ENCODE peak calls at places on chromosome 2, in four cellular contexts. L, Y, I and P are unnamed samples.

GRCh38 chr2:127107622-127107999 is 657 bp upstream of the BIN1 start:
- DNase-seq in L (peak), Y (peak), I (peak), P (no peak)

GRCh38 chr2:121334581-121335293 is 49.7 kb upstream of the TFCP2L1 start:
- DNase-seq in L (no peak), Y (no peak), I (peak), P (no peak)

GRCh38 chr2:191150121-191150450 is 708 bp downstream of the STAT4 start:
- DNase-seq in L (no peak), Y (no peak), I (no peak), P (no peak)

GRCh38 chr2:20018576-20019152 is 6.2 kb upstream of the MATN3 start:
- DNase-seq in L (no peak), Y (no peak), I (no peak), P (no peak)

GRCh38 chr2:106519767-106520166 is 32.6 kb downstream of the CD8B2 start:
- DNase-seq in L (no peak), Y (no peak), I (no peak), P (no peak)

GRCh38 chr2:218039171-218039570 is 29.9 kb upstream of the RUFY4 start:
- DNase-seq in L (no peak), Y (no peak), I (no peak), P (no peak)

GRCh38 chr2:191617589-191617988 is 60.3 kb upstream of the NABP1 start:
- DNase-seq in L (peak), Y (no peak), I (no peak), P (no peak)

GRCh38 chr2:145548479-145548878 is 1028.6 kb upstream of the ZEB2 start:
- DNase-seq in L (no peak), Y (no peak), I (no peak), P (no peak)

GRCh38 chr2:120059483-120059882 is 46.6 kb downstream of the EPB41L5 start:
- DNase-seq in L (no peak), Y (no peak), I (no peak), P (no peak)

GRCh38 chr2:240707046-240707756 is 15.5 kb downstream of the AQP12A start:
- DNase-seq in L (no peak), Y (no peak), I (no peak), P (no peak)

GRCh38 chr2:26631815-26632214 is 9.4 kb downstream of the CIB4 start:
- DNase-seq in L (no peak), Y (no peak), I (no peak), P (no peak)

GRCh38 chr2:48781366-48781765 is 25.8 kb upstream of the LHCGR start:
- DNase-seq in L (no peak), Y (no peak), I (no peak), P (no peak)

GRCh38 chr2:241088791-241089732 is 13.0 kb downstream of the MTERF4 start:
- DNase-seq in L (no peak), Y (no peak), I (peak), P (no peak)

GRCh38 chr2:201046881-201047280 is 24.6 kb downstream of the HYCC2 start:
- DNase-seq in L (no peak), Y (no peak), I (no peak), P (no peak)

GRCh38 chr2:46943881-46944798 is 28.5 kb upstream of the MCFD2 start:
- DNase-seq in L (peak), Y (no peak), I (peak), P (no peak)

GRCh38 chr2:242088471-242089212 is 219.1 kb downstream of the RTP5 start:
- DNase-seq in L (peak), Y (peak), I (peak), P (peak)

GRCh38 chr2:99480390-99480789 is 9.4 kb downstream of the REV1 start:
- DNase-seq in L (no peak), Y (no peak), I (no peak), P (no peak)

GRCh38 chr2:170029551-170029950 is 148.4 kb upstream of the MYO3B start:
- DNase-seq in L (no peak), Y (no peak), I (no peak), P (no peak)

GRCh38 chr2:73068147-73068546 is 3.4 kb downstream of the SFXN5 start:
- DNase-seq in L (no peak), Y (no peak), I (no peak), P (no peak)

GRCh38 chr2:167686691-167687090 is 560.7 kb downstream of the STK39 start:
- DNase-seq in L (no peak), Y (no peak), I (no peak), P (no peak)

GRCh38 chr2:220277445-220277960 is 650.1 kb downstream of the SLC4A3 start:
- DNase-seq in L (no peak), Y (peak), I (no peak), P (no peak)

GRCh38 chr2:241987726-241988125 is 118.2 kb downstream of the RTP5 start:
- DNase-seq in L (no peak), Y (no peak), I (peak), P (no peak)

GRCh38 chr2:122070241-122070731 is 314.8 kb downstream of the TSN start:
- DNase-seq in L (no peak), Y (no peak), I (no peak), P (no peak)

GRCh38 chr2:216555274-216555673 is 56.6 kb downstream of the RPL37A start:
- DNase-seq in L (no peak), Y (no peak), I (no peak), P (no peak)

GRCh38 chr2:154537845-154538244 is 160.7 kb upstream of the KCNJ3 start:
- DNase-seq in L (no peak), Y (no peak), I (no peak), P (no peak)

GRCh38 chr2:54088191-54088634 is 27.2 kb upstream of the ACYP2 start:
- DNase-seq in L (no peak), Y (no peak), I (no peak), P (no peak)

GRCh38 chr2:39604875-39605274 is 60.8 kb upstream of the TMEM178A start:
- DNase-seq in L (no peak), Y (no peak), I (no peak), P (no peak)

DNA sequence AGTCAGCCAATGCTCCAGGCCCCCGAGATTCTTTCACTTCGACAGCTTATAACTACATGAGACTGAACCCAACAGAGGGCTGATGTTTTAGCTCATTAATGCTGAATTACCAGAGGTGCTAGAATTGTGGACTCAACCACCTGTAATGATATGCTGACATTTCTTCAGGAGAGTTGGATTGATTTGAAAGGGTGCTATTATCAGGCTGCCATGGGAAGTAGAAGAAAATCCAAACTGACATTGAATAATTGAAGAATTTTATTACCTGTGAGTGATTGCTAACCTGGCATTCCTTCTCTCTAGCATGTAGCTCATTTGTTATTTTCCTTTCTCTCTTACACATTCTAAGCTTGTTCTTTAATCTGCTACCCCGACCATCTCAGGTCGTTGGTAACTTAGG is 488.8 kb downstream of the PID1 start:
- DNase-seq in L (no peak), Y (no peak), I (no peak), P (no peak)
- TF ChIP-seq POLR2A in L (no peak), Y (no peak), I (no peak), P (no peak)

GRCh38 chr2:84923009-84923408 is 17.6 kb downstream of the TMSB10 start:
- DNase-seq in L (no peak), Y (no peak), I (no peak), P (no peak)

GRCh38 chr2:84924173-84925106 is 19.0 kb downstream of the TMSB10 start:
- DNase-seq in L (peak), Y (peak), I (peak), P (no peak)

GRCh38 chr2:84925336-84925723 is 19.9 kb downstream of the TMSB10 start:
- DNase-seq in L (peak), Y (no peak), I (peak), P (no peak)

GRCh38 chr2:84918430-84918829 is 13.0 kb downstream of the TMSB10 start:
- DNase-seq in L (no peak), Y (no peak), I (no peak), P (no peak)

DNA sequence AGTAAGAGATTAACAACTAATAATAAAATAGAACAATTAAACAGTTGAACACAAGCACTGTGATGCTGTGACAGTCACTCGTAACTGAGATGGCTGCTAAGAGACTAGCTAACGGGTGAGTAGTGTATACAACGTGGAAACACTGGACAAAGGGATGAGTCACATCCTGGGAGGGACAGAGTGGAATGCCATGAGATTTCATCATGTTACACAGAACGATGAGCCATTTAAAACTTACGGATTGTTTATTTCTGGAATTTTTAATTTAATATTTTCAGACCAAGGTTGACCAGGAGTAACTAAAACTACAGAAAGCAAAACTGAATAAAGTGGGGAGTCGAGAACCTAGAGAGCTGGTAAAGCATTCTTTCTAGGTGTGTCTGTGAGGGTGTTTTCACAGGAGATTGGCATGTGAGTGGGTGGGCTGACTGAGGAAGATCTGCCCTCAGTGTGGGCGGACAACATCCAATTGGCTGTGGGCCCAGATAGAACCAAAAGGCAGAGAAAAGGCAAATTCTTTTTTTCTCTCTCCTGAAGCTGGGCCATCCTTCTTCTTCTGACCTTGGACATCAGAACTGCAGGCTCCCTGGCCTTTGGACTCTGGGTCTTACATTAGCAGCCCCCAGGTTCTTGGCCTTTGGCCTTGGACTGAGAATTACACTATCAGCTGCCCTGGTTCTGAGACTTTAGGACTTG is 14.6 kb downstream of the TMSB10 start:
- DNase-seq in L (peak), Y (peak), I (peak), P (no peak)
- TF ChIP-seq POLR2A in L (no peak), Y (no peak), I (no peak), P (no peak)

GRCh38 chr2:30807249-30807648 is at the start of gene CAPN13:
- DNase-seq in L (peak), Y (no peak), I (no peak), P (no peak)
- TF ChIP-seq POLR2A in L (peak), Y (no peak), I (no peak), P (no peak)

DNA sequence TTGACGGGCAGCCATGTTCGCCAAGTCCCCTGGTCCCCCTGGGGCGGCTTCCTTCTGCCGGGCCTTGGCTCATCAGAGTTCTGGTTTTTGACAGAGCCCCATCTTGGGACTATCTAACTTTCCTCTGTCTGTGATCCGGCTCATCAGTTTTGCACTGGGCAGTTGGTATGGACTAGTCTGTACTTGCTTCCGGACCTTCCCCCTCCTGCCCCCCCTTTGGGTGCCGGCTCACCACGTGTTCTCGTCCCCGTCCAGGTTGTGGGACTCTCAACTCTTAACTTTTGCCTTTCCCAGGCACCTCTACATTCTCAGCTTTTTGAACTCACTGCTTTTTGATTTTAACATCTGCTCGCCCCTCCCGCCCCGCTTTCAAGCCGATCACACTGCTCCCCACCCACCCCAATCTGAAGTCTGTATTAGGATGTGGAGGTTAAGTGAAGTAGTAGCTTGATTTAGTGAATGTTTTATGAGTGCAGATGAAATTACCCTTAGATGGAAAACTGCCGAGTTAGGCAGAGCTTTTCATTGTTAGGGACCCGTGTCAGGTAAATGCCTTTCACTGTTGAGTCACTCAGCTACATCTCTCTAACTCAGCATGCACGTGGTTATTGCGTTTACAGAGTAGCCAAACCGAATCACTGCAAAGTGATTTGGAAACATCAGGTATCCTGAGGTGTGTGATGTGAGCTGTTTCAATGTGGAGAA is 874 bp downstream of the WDR43 start:
- DNase-seq in L (peak), Y (peak), I (peak), P (peak)
- TF ChIP-seq POLR2A in L (no peak), Y (no peak), I (no peak), P (no peak)